ENCODE peak calls at places on chromosomes 4 and X, in five cellular contexts. One of them, this sample, is unnamed.

GRCh38 chrX:65136424-65136823 is 160.2 kb upstream of the ZC4H2 start:
- DNase-seq in cardiac fibroblast: no peak
- DNase-seq in GM23338: peak
- DNase-seq in HCT116: no peak
- DNase-seq in tibial nerve: no peak
- DNase-seq in this sample: no peak

GRCh38 chr4:71110499-71110898 is 117.0 kb downstream of the DCK start:
- DNase-seq in cardiac fibroblast: no peak
- DNase-seq in GM23338: no peak
- DNase-seq in HCT116: no peak
- DNase-seq in tibial nerve: no peak
- DNase-seq in this sample: no peak

GRCh38 chrX:123481908-123482873 is 250.7 kb downstream of the THOC2 start:
- DNase-seq in cardiac fibroblast: peak
- DNase-seq in GM23338: peak
- DNase-seq in HCT116: no peak
- DNase-seq in tibial nerve: no peak
- DNase-seq in this sample: no peak

GRCh38 chr4:15955670-15956069 is 7.3 kb downstream of the FGFBP2 start:
- DNase-seq in cardiac fibroblast: peak
- DNase-seq in GM23338: no peak
- DNase-seq in HCT116: peak
- DNase-seq in tibial nerve: no peak
- DNase-seq in this sample: no peak

GRCh38 chr4:2250003-2250763 is 8.3 kb upstream of the HAUS3 start:
- DNase-seq in cardiac fibroblast: no peak
- DNase-seq in GM23338: no peak
- DNase-seq in HCT116: no peak
- DNase-seq in tibial nerve: no peak
- DNase-seq in this sample: no peak

GRCh38 chr4:184348311-184349233 is 125.8 kb downstream of the IRF2 start:
- DNase-seq in cardiac fibroblast: peak
- DNase-seq in GM23338: no peak
- DNase-seq in HCT116: no peak
- DNase-seq in tibial nerve: no peak
- DNase-seq in this sample: no peak

GRCh38 chr4:87235020-87235671 is 14.7 kb upstream of the KLHL8 start:
- DNase-seq in cardiac fibroblast: peak
- DNase-seq in GM23338: no peak
- DNase-seq in HCT116: no peak
- DNase-seq in tibial nerve: no peak
- DNase-seq in this sample: no peak

GRCh38 chr4:144399927-144400326 is 246.0 kb upstream of the HHIP start:
- DNase-seq in cardiac fibroblast: peak
- DNase-seq in GM23338: no peak
- DNase-seq in HCT116: peak
- DNase-seq in tibial nerve: no peak
- DNase-seq in this sample: peak

GRCh38 chr4:63218837-63219236 is 1190.4 kb downstream of the TECRL start:
- DNase-seq in cardiac fibroblast: no peak
- DNase-seq in GM23338: peak
- DNase-seq in HCT116: no peak
- DNase-seq in tibial nerve: no peak
- DNase-seq in this sample: no peak

GRCh38 chr4:183455431-183456145 is 11.2 kb downstream of the CDKN2AIP start:
- DNase-seq in cardiac fibroblast: peak
- DNase-seq in GM23338: no peak
- DNase-seq in HCT116: no peak
- DNase-seq in tibial nerve: no peak
- DNase-seq in this sample: no peak

GRCh38 chr4:113141901-113142346 is 92.5 kb downstream of the ANK2 start:
- DNase-seq in cardiac fibroblast: peak
- DNase-seq in GM23338: no peak
- DNase-seq in HCT116: peak
- DNase-seq in tibial nerve: no peak
- DNase-seq in this sample: peak

GRCh38 chr4:113026556-113026955 is 22.9 kb upstream of the ANK2 start:
- DNase-seq in cardiac fibroblast: peak
- DNase-seq in GM23338: no peak
- DNase-seq in HCT116: no peak
- DNase-seq in tibial nerve: no peak
- DNase-seq in this sample: peak

GRCh38 chrX:130082244-130083106 is 27.8 kb downstream of the ELF4 start:
- DNase-seq in cardiac fibroblast: no peak
- DNase-seq in GM23338: no peak
- DNase-seq in HCT116: no peak
- DNase-seq in tibial nerve: no peak
- DNase-seq in this sample: no peak

GRCh38 chrX:13690836-13691235 is 1.9 kb downstream of the RAB9A start:
- DNase-seq in cardiac fibroblast: no peak
- DNase-seq in GM23338: no peak
- DNase-seq in HCT116: no peak
- DNase-seq in tibial nerve: no peak
- DNase-seq in this sample: no peak

GRCh38 chr4:101348367-101348827 is 1.1 kb upstream of the PPP3CA start:
- DNase-seq in cardiac fibroblast: no peak
- DNase-seq in GM23338: peak
- DNase-seq in HCT116: no peak
- DNase-seq in tibial nerve: no peak
- DNase-seq in this sample: no peak

GRCh38 chr4:7422898-7423180 is 11.9 kb downstream of the PSAPL1 start:
- DNase-seq in cardiac fibroblast: no peak
- DNase-seq in GM23338: no peak
- DNase-seq in HCT116: no peak
- DNase-seq in tibial nerve: no peak
- DNase-seq in this sample: no peak

GRCh38 chrX:103817502-103817901 is 14.6 kb downstream of the RAB9B start:
- DNase-seq in cardiac fibroblast: peak
- DNase-seq in GM23338: peak
- DNase-seq in HCT116: peak
- DNase-seq in tibial nerve: no peak
- DNase-seq in this sample: no peak

GRCh38 chr4:155618183-155618838 is 48.3 kb upstream of the GUCY1A1 start:
- DNase-seq in cardiac fibroblast: no peak
- DNase-seq in GM23338: no peak
- DNase-seq in HCT116: no peak
- DNase-seq in tibial nerve: no peak
- DNase-seq in this sample: no peak

GRCh38 chr4:40581254-40582140 is 48.2 kb downstream of the RBM47 start:
- DNase-seq in cardiac fibroblast: no peak
- DNase-seq in GM23338: no peak
- DNase-seq in HCT116: no peak
- DNase-seq in tibial nerve: no peak
- DNase-seq in this sample: no peak

GRCh38 chrX:78673256-78673655 is 14.1 kb upstream of the RTL3 start:
- DNase-seq in cardiac fibroblast: no peak
- DNase-seq in GM23338: no peak
- DNase-seq in HCT116: no peak
- DNase-seq in tibial nerve: no peak
- DNase-seq in this sample: no peak

GRCh38 chr4:87824352-87824751 is 8.4 kb upstream of the MEPE start:
- DNase-seq in cardiac fibroblast: no peak
- DNase-seq in GM23338: no peak
- DNase-seq in HCT116: no peak
- DNase-seq in tibial nerve: no peak
- DNase-seq in this sample: no peak

GRCh38 chr4:173782660-173783059 is 252.6 kb upstream of the HAND2 start:
- DNase-seq in cardiac fibroblast: no peak
- DNase-seq in GM23338: peak
- DNase-seq in HCT116: no peak
- DNase-seq in tibial nerve: no peak
- DNase-seq in this sample: no peak

GRCh38 chr4:169971456-169972015 is 54.7 kb downstream of the MFAP3L start:
- DNase-seq in cardiac fibroblast: peak
- DNase-seq in GM23338: no peak
- DNase-seq in HCT116: no peak
- DNase-seq in tibial nerve: no peak
- DNase-seq in this sample: no peak

GRCh38 chrX:39427492-39428289 is 626.4 kb downstream of the MID1IP1 start:
- DNase-seq in cardiac fibroblast: peak
- DNase-seq in GM23338: no peak
- DNase-seq in HCT116: no peak
- DNase-seq in tibial nerve: no peak
- DNase-seq in this sample: no peak

GRCh38 chrX:129755779-129756650 is 17.2 kb downstream of the XPNPEP2 start:
- DNase-seq in cardiac fibroblast: no peak
- DNase-seq in GM23338: peak
- DNase-seq in HCT116: no peak
- DNase-seq in tibial nerve: no peak
- DNase-seq in this sample: no peak

GRCh38 chr4:150886597-150886996 is 128.5 kb downstream of the LRBA start:
- DNase-seq in cardiac fibroblast: peak
- DNase-seq in GM23338: no peak
- DNase-seq in HCT116: no peak
- DNase-seq in tibial nerve: no peak
- DNase-seq in this sample: no peak

DNA sequence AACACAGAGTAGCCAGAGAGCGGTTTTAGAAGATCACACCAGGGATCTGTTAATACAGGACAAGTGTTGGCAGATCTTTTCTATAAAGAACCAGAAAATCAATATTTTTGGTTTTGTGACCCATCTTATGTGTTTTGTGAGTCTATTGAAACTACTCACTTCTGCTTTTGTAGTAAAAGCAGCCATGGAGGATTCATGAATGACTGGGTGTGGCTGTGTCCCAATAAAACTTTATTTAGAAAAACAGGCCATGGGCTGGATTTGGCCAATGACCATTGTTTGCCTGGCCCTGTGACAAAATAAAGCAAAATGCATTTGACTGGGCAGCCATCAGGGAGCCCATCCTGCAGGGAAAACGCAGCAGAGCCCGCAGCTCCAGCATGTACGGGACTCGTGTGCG is 99.9 kb upstream of the ADRA2C start:
- DNase-seq in cardiac fibroblast: no peak
- DNase-seq in GM23338: no peak
- DNase-seq in HCT116: no peak
- DNase-seq in tibial nerve: no peak
- DNase-seq in this sample: no peak
- H3K4me3 ChIP-seq in cardiac fibroblast: no peak
- H3K4me3 ChIP-seq in GM23338: no peak
- H3K4me3 ChIP-seq in HCT116: no peak
- H3K4me3 ChIP-seq in tibial nerve: no peak
- H3K4me3 ChIP-seq in this sample: no peak

GRCh38 chrX:107589243-107589642 is 39.1 kb upstream of the PRPS1 start:
- DNase-seq in cardiac fibroblast: no peak
- DNase-seq in GM23338: no peak
- DNase-seq in HCT116: no peak
- DNase-seq in tibial nerve: no peak
- DNase-seq in this sample: no peak
- TF ChIP-seq CTCF in cardiac fibroblast: no peak
- TF ChIP-seq CTCF in GM23338: no peak
- TF ChIP-seq CTCF in HCT116: no peak
- TF ChIP-seq CTCF in tibial nerve: no peak
- TF ChIP-seq CTCF in this sample: no peak

DNA sequence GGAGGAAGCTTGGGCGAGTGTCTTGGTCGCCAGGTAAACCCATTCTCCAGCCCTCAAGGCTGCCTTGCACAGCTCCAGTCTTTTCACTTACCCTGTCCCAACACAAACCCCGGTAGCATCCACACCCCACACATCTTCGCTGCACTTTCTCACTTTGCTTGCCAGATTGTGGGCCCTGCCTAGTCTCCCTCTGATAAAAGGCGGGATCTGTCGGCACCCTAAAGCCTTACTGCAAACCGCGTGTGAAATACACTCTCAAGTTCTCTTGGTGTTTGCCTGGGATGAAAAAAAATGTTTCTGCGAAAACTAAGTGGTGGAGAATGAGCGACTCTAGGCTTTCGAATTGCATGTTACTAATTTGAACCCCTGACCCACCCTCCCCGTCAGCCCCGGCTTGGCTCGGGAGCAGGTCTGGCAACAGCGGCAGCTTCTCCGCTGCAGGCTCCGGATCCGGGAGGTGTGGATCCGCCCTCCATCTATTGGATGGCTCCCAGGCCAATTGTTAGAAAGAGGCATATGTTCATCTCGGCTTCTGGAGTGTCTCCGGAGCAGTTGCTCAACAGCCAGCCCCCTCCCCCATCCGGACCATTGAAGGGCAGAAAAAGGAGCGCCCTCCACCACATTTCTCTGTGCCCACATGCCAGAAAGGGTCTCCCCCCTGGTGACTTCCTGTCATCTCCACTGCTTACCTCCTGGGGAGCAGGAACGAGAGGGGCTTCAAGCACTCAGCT is 3.0 kb upstream of the CITED1 start:
- DNase-seq in cardiac fibroblast: peak
- DNase-seq in GM23338: peak
- DNase-seq in HCT116: peak
- DNase-seq in tibial nerve: peak
- DNase-seq in this sample: peak
- H3K4me3 ChIP-seq in cardiac fibroblast: peak
- H3K4me3 ChIP-seq in GM23338: peak
- H3K4me3 ChIP-seq in HCT116: peak
- H3K4me3 ChIP-seq in tibial nerve: peak
- H3K4me3 ChIP-seq in this sample: peak

GRCh38 chr4:24210332-24210902 is 320.6 kb upstream of the PPARGC1A start:
- DNase-seq in cardiac fibroblast: peak
- DNase-seq in GM23338: no peak
- DNase-seq in HCT116: no peak
- DNase-seq in tibial nerve: peak
- DNase-seq in this sample: peak

GRCh38 chr4:24211821-24212220 is 322.0 kb upstream of the PPARGC1A start:
- DNase-seq in cardiac fibroblast: peak
- DNase-seq in GM23338: no peak
- DNase-seq in HCT116: no peak
- DNase-seq in tibial nerve: no peak
- DNase-seq in this sample: no peak

GRCh38 chr4:24209891-24210290 is 320.0 kb upstream of the PPARGC1A start:
- DNase-seq in cardiac fibroblast: no peak
- DNase-seq in GM23338: no peak
- DNase-seq in HCT116: no peak
- DNase-seq in tibial nerve: no peak
- DNase-seq in this sample: no peak

GRCh38 chr4:24208691-24209090 is 318.8 kb upstream of the PPARGC1A start:
- DNase-seq in cardiac fibroblast: no peak
- DNase-seq in GM23338: no peak
- DNase-seq in HCT116: no peak
- DNase-seq in tibial nerve: no peak
- DNase-seq in this sample: no peak

DNA sequence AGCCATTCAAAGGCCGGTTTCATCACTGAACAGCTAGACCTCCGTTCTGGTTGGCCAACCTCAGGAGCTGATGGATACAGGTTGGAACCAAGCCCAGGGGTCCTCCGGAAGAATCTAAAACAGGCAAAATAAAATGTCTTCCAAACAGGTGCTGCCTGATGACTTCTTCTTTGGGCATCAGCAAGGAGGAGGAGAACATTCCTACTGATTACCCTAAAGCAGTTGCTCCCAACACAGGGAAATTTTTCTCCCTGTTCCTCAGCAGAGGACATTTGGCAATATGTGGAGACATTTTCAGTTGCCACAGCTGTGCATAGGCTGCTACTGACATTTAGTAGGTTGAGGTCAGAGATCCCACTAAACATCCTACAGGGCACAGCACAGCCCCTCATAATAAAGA is 319.3 kb upstream of the PPARGC1A start:
- DNase-seq in cardiac fibroblast: no peak
- DNase-seq in GM23338: no peak
- DNase-seq in HCT116: no peak
- DNase-seq in tibial nerve: no peak
- DNase-seq in this sample: no peak
- TF ChIP-seq CTCF in cardiac fibroblast: no peak
- TF ChIP-seq CTCF in GM23338: no peak
- TF ChIP-seq CTCF in HCT116: no peak
- TF ChIP-seq CTCF in tibial nerve: no peak
- TF ChIP-seq CTCF in this sample: no peak

GRCh38 chr4:176758731-176759130 is 34.0 kb downstream of the VEGFC start:
- DNase-seq in cardiac fibroblast: no peak
- DNase-seq in GM23338: no peak
- DNase-seq in HCT116: no peak
- DNase-seq in tibial nerve: no peak
- DNase-seq in this sample: no peak
- H3K4me3 ChIP-seq in cardiac fibroblast: no peak
- H3K4me3 ChIP-seq in GM23338: no peak
- H3K4me3 ChIP-seq in HCT116: no peak
- H3K4me3 ChIP-seq in tibial nerve: no peak
- H3K4me3 ChIP-seq in this sample: no peak